ENCODE peak calls at places on chromosomes 2 and 18, in five cellular contexts. P is HFFc6, Y is Right ventricle myocardium superior, W is lung, K is right cardiac atrium. I is an unnamed sample.

GRCh38 chr2:128641421-128642095 is 322.9 kb upstream of the HS6ST1 start:
- DNase-seq in P (no peak), Y (no peak), W (no peak), K (no peak), I (peak)

GRCh38 chr2:98378901-98379300 is 32.6 kb downstream of the CNGA3 start:
- DNase-seq in P (peak), Y (no peak), W (peak), K (peak), I (no peak)

GRCh38 chr2:136424112-136424511 is 306.2 kb upstream of the CXCR4 start:
- DNase-seq in P (no peak), Y (no peak), W (no peak), K (no peak), I (no peak)

GRCh38 chr2:182504903-182505302 is 78.1 kb upstream of the PDE1A start:
- DNase-seq in P (peak), Y (peak), W (no peak), K (no peak), I (no peak)

GRCh38 chr18:56139792-56140254 is 498.6 kb downstream of the TXNL1 start:
- DNase-seq in P (peak), Y (peak), W (no peak), K (peak), I (peak)

GRCh38 chr2:130393318-130393910 is 37.6 kb downstream of the PTPN18 start:
- DNase-seq in P (no peak), Y (peak), W (no peak), K (no peak), I (no peak)

GRCh38 chr2:144671695-144672094 is 151.8 kb upstream of the ZEB2 start:
- DNase-seq in P (no peak), Y (no peak), W (no peak), K (no peak), I (no peak)

GRCh38 chr2:133906926-133907325 is 338.7 kb upstream of the NCKAP5 start:
- DNase-seq in P (no peak), Y (no peak), W (no peak), K (no peak), I (no peak)

GRCh38 chr2:140695163-140695562 is 1435.7 kb downstream of the LRP1B start:
- DNase-seq in P (no peak), Y (no peak), W (no peak), K (no peak), I (no peak)

GRCh38 chr2:46848446-46848845 is 67.2 kb downstream of the MCFD2 start:
- DNase-seq in P (no peak), Y (no peak), W (no peak), K (no peak), I (peak)

GRCh38 chr2:65049010-65049639 is 7.1 kb upstream of the CEP68 start:
- DNase-seq in P (no peak), Y (no peak), W (no peak), K (no peak), I (no peak)

GRCh38 chr2:1701556-1702185 is 42.6 kb downstream of the PXDN start:
- DNase-seq in P (no peak), Y (no peak), W (no peak), K (no peak), I (no peak)

GRCh38 chr2:239329972-239330572 is 70.7 kb downstream of the HDAC4 start:
- DNase-seq in P (no peak), Y (no peak), W (no peak), K (peak), I (no peak)

GRCh38 chr2:106584304-106584954 is 97.3 kb downstream of the CD8B2 start:
- DNase-seq in P (no peak), Y (no peak), W (no peak), K (peak), I (no peak)

GRCh38 chr2:172889287-172889686 is 153.6 kb downstream of the RAPGEF4 start:
- DNase-seq in P (no peak), Y (no peak), W (no peak), K (no peak), I (no peak)

GRCh38 chr2:134118279-134119116 is 135.4 kb upstream of the MGAT5 start:
- DNase-seq in P (peak), Y (peak), W (peak), K (peak), I (peak)

GRCh38 chr2:101486258-101486701 is 11.4 kb upstream of the RFX8 start:
- DNase-seq in P (no peak), Y (no peak), W (no peak), K (no peak), I (no peak)

GRCh38 chr2:232681527-232681926 is 15.6 kb upstream of the GIGYF2 start:
- DNase-seq in P (no peak), Y (no peak), W (no peak), K (no peak), I (no peak)

GRCh38 chr2:95359035-95359434 is 43.5 kb upstream of the FAHD2A start:
- DNase-seq in P (peak), Y (no peak), W (no peak), K (no peak), I (no peak)

GRCh38 chr2:42756956-42757513 is 6.9 kb downstream of the OXER1 start:
- DNase-seq in P (no peak), Y (no peak), W (no peak), K (no peak), I (no peak)

GRCh38 chr18:58362027-58362575 is 266.8 kb downstream of the ALPK2 start:
- DNase-seq in P (peak), Y (no peak), W (no peak), K (no peak), I (no peak)

GRCh38 chr2:108403494-108403893 is 25.7 kb downstream of the SULT1C4 start:
- DNase-seq in P (peak), Y (no peak), W (no peak), K (no peak), I (no peak)

GRCh38 chr2:226802573-226802972 is 3.0 kb upstream of the IRS1 start:
- DNase-seq in P (peak), Y (no peak), W (no peak), K (no peak), I (no peak)

I was measured in kidney.